ENCODE peak calls at places on chromosome 20, in ten cellular contexts. I, K, D, Q, C, Y, W, H, N and Z are unnamed samples.
A peak's percentile ranks its signal among the peaks of the same experiment; 100 is the strongest.

GRCh38 chr20:59027746-59028320 is 4.3 kb downstream of the ATP5F1E start:
- DNase-seq in Q (no peak), W (no peak), C (no peak), K (no peak), I (no peak), D (no peak), Y (no peak), H (no peak), N (peak; percentile 84), Z (no peak)

GRCh38 chr20:10565191-10565921 is 108.4 kb downstream of the JAG1 start:
- DNase-seq in D (no peak), Q (peak; percentile 74), N (peak; percentile 92), I (no peak), Y (no peak), H (peak; percentile 63), C (no peak), W (no peak), K (no peak), Z (peak; percentile 24)

GRCh38 chr20:1561350-1561749 is 3.8 kb upstream of the SIRPD start:
- DNase-seq in K (no peak), D (no peak), Y (no peak), C (no peak), N (no peak), W (no peak), H (no peak), Q (no peak), I (no peak), Z (no peak)

GRCh38 chr20:36147707-36148106 is 6.8 kb upstream of the EPB41L1 start:
- DNase-seq in N (peak; percentile 41), Y (no peak), H (no peak), D (no peak), C (no peak), Q (peak; percentile 24), I (no peak), W (no peak), K (no peak), Z (no peak)

GRCh38 chr20:61933951-61934715 is 131.5 kb downstream of the TAF4 start:
- DNase-seq in C (peak; percentile 57), N (no peak), D (peak; percentile 5), K (peak; percentile 60), Q (peak; percentile 34), Y (no peak), W (no peak), H (no peak), I (no peak), Z (peak; percentile 41)

GRCh38 chr20:63102720-63103375 is 96.1 kb upstream of the BHLHE23 start:
- DNase-seq in W (no peak), C (peak; percentile 70), Y (no peak), Q (peak; percentile 68), H (peak; percentile 67), N (no peak), D (peak; percentile 39), K (peak; percentile 56), I (no peak), Z (peak; percentile 56)

GRCh38 chr20:45630366-45630765 is 718 bp downstream of the WFDC9 start:
- DNase-seq in I (no peak), K (no peak), W (no peak), Q (no peak), D (no peak), N (no peak), C (no peak), Y (no peak), H (no peak), Z (no peak)

GRCh38 chr20:38131588-38132121 is 33.4 kb downstream of the TGM2 start:
- DNase-seq in Q (peak; percentile 22), C (peak; percentile 12), H (no peak), I (no peak), K (peak; percentile 44), Y (no peak), D (no peak), W (no peak), N (no peak), Z (no peak)

GRCh38 chr20:15579703-15580102 is 993.5 kb downstream of the KIF16B start:
- DNase-seq in N (no peak), K (no peak), I (no peak), D (no peak), C (no peak), Y (no peak), H (no peak), Q (no peak), W (no peak), Z (no peak)
- H3K9me3 ChIP-seq in N (no peaks in the 10 kb centered on the region), K (no peaks in the 10 kb centered on the region), I (no peaks in the 10 kb centered on the region), D (no peaks in the 10 kb centered on the region), C (no peaks in the 10 kb centered on the region), Y (no peaks in the 10 kb centered on the region), H (no peaks in the 10 kb centered on the region), Q (no peaks in the 10 kb centered on the region), W (no peaks in the 10 kb centered on the region), Z (no peaks in the 10 kb centered on the region)

GRCh38 chr20:64210661-64211369 is 44.7 kb upstream of the PCMTD2 start:
- DNase-seq in D (no peak), C (no peak), Y (no peak), Q (no peak), K (no peak), N (no peak), I (no peak), W (peak; percentile 54), H (no peak), Z (no peak)

GRCh38 chr20:64206619-64207018 is 42.4 kb downstream of the MYT1 start:
- DNase-seq in I (no peak), D (no peak), Q (no peak), Y (no peak), N (no peak), H (no peak), K (no peak), W (no peak), C (no peak), Z (no peak)

GRCh38 chr20:64207641-64208590 is 43.7 kb downstream of the MYT1 start:
- DNase-seq in Q (no peak), W (no peak), Y (no peak), K (no peak), I (no peak), D (no peak), C (no peak), N (no peak), H (no peak), Z (no peak)

GRCh38 chr20:64211874-64212658 is 43.5 kb upstream of the PCMTD2 start:
- DNase-seq in I (no peak), H (no peak), N (no peak), W (no peak), Y (no peak), Q (no peak), D (peak; percentile 25), K (no peak), C (peak; percentile 78), Z (no peak)

DNA sequence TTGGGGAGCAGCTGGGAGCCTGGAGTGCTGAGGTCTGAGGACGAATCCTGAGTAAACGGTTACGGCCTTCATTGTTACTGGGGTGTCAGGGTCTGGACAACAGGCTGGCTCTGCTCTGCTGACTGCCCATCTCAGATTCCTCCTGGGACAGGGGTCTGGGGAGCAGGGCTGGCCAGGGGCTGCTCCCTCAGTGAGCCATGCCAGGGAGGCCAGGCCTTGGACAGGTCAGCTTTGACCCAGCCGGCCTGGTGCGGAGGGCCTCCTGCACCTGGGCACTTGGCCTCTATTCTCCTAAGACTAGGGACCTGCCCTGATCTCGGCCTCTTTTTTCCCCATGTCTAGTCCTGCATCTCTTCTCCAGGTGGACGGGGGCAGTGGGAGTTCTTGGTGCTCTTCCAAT is 44.9 kb downstream of the MYT1 start:
- DNase-seq in K (no peak), I (no peak), N (no peak), W (no peak), H (no peak), Q (no peak), Y (no peak), D (no peak), C (no peak), Z (no peak)
- H3K9me3 ChIP-seq in K (no peaks in the 10 kb centered on the region), I (no peaks in the 10 kb centered on the region), N (no peaks in the 10 kb centered on the region), W (no peaks in the 10 kb centered on the region), H (no peaks in the 10 kb centered on the region), Q (no peaks in the 10 kb centered on the region), Y (no peaks in the 10 kb centered on the region), D (no peaks in the 10 kb centered on the region), C (no peaks in the 10 kb centered on the region), Z (no peaks in the 10 kb centered on the region)

DNA sequence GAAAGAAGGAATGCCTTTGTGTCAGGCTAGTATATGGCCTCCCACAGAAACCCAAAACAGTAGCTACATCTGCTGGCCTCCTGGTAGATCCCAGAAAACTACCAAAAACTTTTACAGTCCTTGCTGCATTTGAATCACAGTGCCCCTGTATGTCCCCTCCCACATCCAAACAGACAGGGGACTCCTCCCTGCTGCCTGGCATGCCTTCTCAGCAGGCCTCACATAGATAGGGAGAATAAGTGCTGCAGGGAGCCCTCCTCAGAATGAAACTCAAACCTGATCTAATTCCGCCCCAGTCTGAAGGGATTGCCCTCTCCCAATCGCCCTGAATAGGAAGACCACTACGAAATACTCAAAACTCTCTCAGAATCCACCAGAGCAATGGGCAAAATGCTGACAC is 14.1 kb upstream of the DEFB116 start:
- DNase-seq in Y (no peak), I (no peak), Q (no peak), C (no peak), D (no peak), K (no peak), N (no peak), W (no peak), H (no peak), Z (no peak)
- H3K9me3 ChIP-seq in Y (no peaks in the 10 kb centered on the region), I (peaks cover 41% of the 10 kb centered on the region), Q (peaks cover 8% of the 10 kb centered on the region), C (peaks cover 7% of the 10 kb centered on the region), D (peaks cover 56% of the 10 kb centered on the region), K (peaks cover 3% of the 10 kb centered on the region), N (peaks cover 6% of the 10 kb centered on the region), W (no peaks in the 10 kb centered on the region), H (no peaks in the 10 kb centered on the region), Z (no peaks in the 10 kb centered on the region)

GRCh38 chr20:48010623-48011022 is 225.3 kb upstream of the SULF2 start:
- DNase-seq in C (no peak), H (no peak), I (no peak), W (no peak), Y (no peak), Q (no peak), D (no peak), K (no peak), N (no peak), Z (no peak)

GRCh38 chr20:48006036-48006833 is 221.0 kb upstream of the SULF2 start:
- DNase-seq in Q (no peak), I (no peak), N (peak; percentile 49), Y (no peak), C (no peak), H (no peak), K (no peak), W (no peak), D (no peak), Z (no peak)

GRCh38 chr20:48008850-48009535 is 223.7 kb upstream of the SULF2 start:
- DNase-seq in K (no peak), D (no peak), W (no peak), C (no peak), Y (no peak), I (no peak), N (peak; percentile 58), Q (no peak), H (no peak), Z (no peak)

GRCh38 chr20:48011025-48011424 is 225.7 kb upstream of the SULF2 start:
- DNase-seq in H (no peak), C (no peak), Y (no peak), N (no peak), K (no peak), D (no peak), Q (no peak), W (no peak), I (no peak), Z (no peak)

DNA sequence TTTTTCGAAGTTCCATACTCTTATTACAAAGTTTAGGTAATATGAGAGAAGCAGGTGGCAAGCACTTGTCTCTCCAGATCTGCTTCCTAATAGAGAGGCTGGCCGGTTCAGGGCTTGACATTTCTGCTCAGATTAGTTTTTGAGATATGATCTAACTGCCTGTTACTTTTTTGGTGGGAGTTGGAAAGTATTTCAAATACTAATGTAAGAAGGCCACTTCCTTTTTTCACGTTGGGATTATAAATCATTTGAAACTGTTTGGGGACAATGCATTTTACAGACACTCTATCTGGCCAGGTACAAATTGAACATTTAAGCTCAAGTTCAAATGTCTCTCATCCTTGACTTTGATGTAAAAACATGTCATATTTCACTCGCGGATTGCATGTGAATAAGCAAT is 222.1 kb upstream of the SULF2 start:
- DNase-seq in I (no peak), H (no peak), C (no peak), K (no peak), Q (no peak), D (no peak), Y (no peak), W (no peak), N (no peak), Z (no peak)
- H3K9me3 ChIP-seq in I (peaks cover 10% of the 10 kb centered on the region), H (peaks cover 32% of the 10 kb centered on the region), C (peaks cover 3% of the 10 kb centered on the region), K (peaks cover 9% of the 10 kb centered on the region), Q (peaks cover 3% of the 10 kb centered on the region), D (peaks cover 36% of the 10 kb centered on the region), Y (no peaks in the 10 kb centered on the region), W (no peaks in the 10 kb centered on the region), N (peaks cover 20% of the 10 kb centered on the region), Z (peaks cover 4% of the 10 kb centered on the region)